ENCODE peak calls at places on chromosomes 4 and X, in six cellular contexts. I, S, G, E, N and O are unnamed samples. For H3K4me1 and H3K27me3, the result is how much of the 10 kb centered on the place peaks cover.

GRCh38 chr4:102268355-102268754 is 76.9 kb downstream of the SLC39A8 start:
- DNase-seq in I (no peak), S (no peak), G (no peak), E (no peak), N (no peak), O (no peak)

GRCh38 chr4:114417214-114417613 is 181.4 kb upstream of the UGT8 start:
- DNase-seq in I (peak), S (no peak), G (peak), E (no peak), N (no peak), O (no peak)

GRCh38 chr4:176335421-176335820 is 15.7 kb downstream of the SPCS3 start:
- DNase-seq in I (no peak), S (no peak), G (peak), E (peak), N (no peak), O (no peak)

GRCh38 chrX:131735127-131735526 is 191.3 kb downstream of the OR13H1 start:
- DNase-seq in I (no peak), S (no peak), G (no peak), E (no peak), N (no peak), O (no peak)

GRCh38 chr4:164136181-164136616 is 617.7 kb upstream of the SMIM31 start:
- DNase-seq in I (peak), S (no peak), G (peak), E (no peak), N (no peak), O (no peak)

GRCh38 chr4:75724867-75725724 is 719 bp downstream of the USO1 start:
- DNase-seq in I (peak), S (peak), G (peak), E (peak), N (peak), O (peak)

GRCh38 chrX:145848857-145849256 is 31.2 kb downstream of the SLITRK2 start:
- DNase-seq in I (no peak), S (no peak), G (no peak), E (no peak), N (no peak), O (no peak)

GRCh38 chr4:107824367-107825071 is at the start of gene SGMS2:
- DNase-seq in I (peak), S (peak), G (peak), E (peak), N (no peak), O (peak)

GRCh38 chr4:102503831-102504786 is 3.0 kb downstream of the NFKB1 start:
- DNase-seq in I (no peak), S (no peak), G (no peak), E (no peak), N (no peak), O (no peak)

GRCh38 chr4:68373513-68373912 is 23.6 kb upstream of the YTHDC1 start:
- DNase-seq in I (no peak), S (peak), G (peak), E (peak), N (peak), O (peak)

GRCh38 chr4:168221298-168221697 is 97.3 kb downstream of the DDX60 start:
- DNase-seq in I (no peak), S (no peak), G (no peak), E (peak), N (no peak), O (peak)

GRCh38 chr4:98496446-98496845 is 162.0 kb downstream of the TSPAN5 start:
- DNase-seq in I (no peak), S (no peak), G (no peak), E (no peak), N (no peak), O (no peak)
- H3K27ac ChIP-seq in I (no peak), S (no peak), G (no peak), E (no peak), N (no peak), O (no peak)

DNA sequence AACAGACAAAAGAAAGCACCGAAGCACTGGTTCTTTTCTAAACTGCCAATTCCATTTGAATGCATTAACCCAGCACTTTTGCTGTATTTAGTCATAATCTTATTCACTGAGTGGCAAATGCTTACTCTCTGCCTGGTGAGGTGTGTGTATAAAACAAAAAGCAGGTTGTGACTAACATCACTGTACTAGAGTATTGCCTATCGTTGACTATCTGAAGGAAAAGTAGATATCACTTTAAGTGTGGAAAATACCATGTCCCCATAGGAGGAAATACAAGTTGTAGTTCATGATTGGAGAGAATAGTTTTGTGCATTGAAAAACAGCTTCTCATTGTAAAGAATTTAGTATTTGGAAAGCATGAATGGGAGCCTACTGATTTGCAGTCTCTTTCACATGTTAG is 2.7 kb downstream of the PDLIM5 start:
- DNase-seq in I (no peak), S (no peak), G (no peak), E (peak), N (no peak), O (no peak)
- H3K4me1 ChIP-seq in I (under half), S (under half), G (under half), E (half or more), N (under half), O (under half)

DNA sequence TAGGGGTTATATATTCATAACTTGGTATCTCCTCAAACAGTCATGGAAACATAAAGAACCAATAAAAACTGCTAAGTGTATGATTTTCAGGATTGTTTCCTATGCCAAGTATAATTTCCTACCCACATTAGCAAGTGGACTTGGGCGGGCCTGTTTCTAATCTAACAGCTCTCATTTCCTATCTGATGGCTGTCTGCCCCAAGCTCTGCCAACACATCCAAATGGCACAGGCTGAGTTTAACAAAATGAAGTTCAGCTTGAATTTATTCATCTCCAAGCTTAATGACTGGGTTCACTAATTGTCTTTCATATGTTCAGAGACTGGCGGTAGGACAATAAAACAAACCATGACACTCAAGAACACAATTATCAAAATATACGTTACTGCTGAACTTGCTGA is 55.5 kb upstream of the S100G start:
- DNase-seq in I (no peak), S (no peak), G (no peak), E (no peak), N (no peak), O (no peak)
- H3K27me3 ChIP-seq in I (under half), S (under half), G (under half), E (under half), N (under half), O (under half)

DNA sequence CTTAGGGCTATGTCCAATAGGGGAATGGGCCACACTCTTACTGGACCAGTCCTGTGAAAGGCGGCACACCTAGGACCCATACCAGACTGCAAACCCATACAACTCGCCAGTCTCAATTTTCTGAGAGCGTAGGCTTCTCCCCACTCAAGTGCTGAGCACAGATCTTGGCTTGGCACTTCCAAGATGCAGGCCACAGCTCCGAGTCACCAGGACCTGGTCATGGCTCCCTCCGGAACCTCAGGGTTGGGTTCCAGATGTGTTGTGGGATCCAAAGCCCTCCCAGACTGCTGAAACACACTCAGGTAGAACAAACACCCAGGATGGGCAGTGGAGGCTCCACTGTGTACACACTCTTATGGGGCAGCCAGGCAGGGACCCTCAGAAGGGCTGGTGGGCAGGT is 103.3 kb downstream of the TMEM144 start:
- DNase-seq in I (no peak), S (no peak), G (no peak), E (peak), N (no peak), O (no peak)
- H3K27ac ChIP-seq in I (no peak), S (no peak), G (no peak), E (peak), N (no peak), O (no peak)

DNA sequence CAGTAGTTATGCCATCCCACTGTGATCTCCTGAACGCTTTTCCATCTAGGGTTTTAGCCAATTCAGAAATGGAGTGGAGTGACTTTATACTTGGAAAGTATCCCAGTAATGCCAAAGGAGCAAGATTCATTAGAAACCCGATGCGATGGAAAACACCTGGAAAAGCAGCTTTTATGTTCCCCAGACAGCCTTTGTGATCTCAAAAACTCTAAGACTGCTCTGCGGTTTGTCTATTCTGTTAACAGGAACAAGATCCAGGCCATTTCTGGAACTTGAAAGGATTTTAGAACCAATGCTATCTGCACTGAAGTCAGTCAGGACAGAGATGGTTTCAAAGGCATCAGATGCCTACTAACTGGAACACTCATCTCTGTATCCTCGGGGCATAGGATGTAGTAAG is 145.1 kb downstream of the APBB2 start:
- DNase-seq in I (no peak), S (no peak), G (no peak), E (peak), N (no peak), O (no peak)
- H3K4me1 ChIP-seq in I (under half), S (under half), G (under half), E (under half), N (under half), O (under half)